ENCODE peak calls at places on chromosomes 1 and 21, in eight cellular contexts. H is COR-L47; G is left lung; P is activated CD8-positive, alpha-beta T cell treated with anti-CD3 and anti-CD28 coated beads, Interleukin-2, amount 10 ng/mL, durations not matched to agents 7 days and 5 days; Q is GM04504; T is stimulated activated CD8-positive, alpha-beta memory T cell treated with anti-CD3 and anti-CD28 coated beads, Interleukin-7, amount 100 ng/mL, for 1 hour; Z is neuronal stem cell; F is fibroblast of lung. S is an unnamed sample.

GRCh38 chr21:45330851-45331261 is 43.2 kb upstream of the POFUT2 start:
- DNase-seq in Q (no peak), F (no peak), G (no peak), T (no peak), Z (no peak), P (no peak), H (no peak), S (no peak)

GRCh38 chr1:43065191-43065590 is 106.5 kb upstream of the SLC2A1 start:
- DNase-seq in P (no peak), G (peak), H (no peak), T (no peak), F (no peak), Q (no peak), Z (no peak), S (no peak)

GRCh38 chr1:62295921-62296451 is 23.2 kb downstream of the KANK4 start:
- DNase-seq in Q (peak), G (no peak), P (no peak), F (peak), T (no peak), Z (no peak), H (no peak), S (no peak)

GRCh38 chr1:211632117-211632807 is 43.2 kb downstream of the NEK2 start:
- DNase-seq in T (no peak), G (no peak), Q (no peak), H (no peak), P (no peak), Z (no peak), F (peak), S (no peak)

GRCh38 chr1:50929376-50929958 is 30.6 kb downstream of the FAF1 start:
- DNase-seq in P (no peak), H (peak), F (peak), T (no peak), G (no peak), Z (no peak), Q (no peak), S (no peak)

GRCh38 chr1:237879195-237879594 is 11.5 kb downstream of the ZP4 start:
- DNase-seq in T (no peak), F (peak), P (no peak), H (no peak), Z (no peak), G (no peak), Q (no peak), S (no peak)

GRCh38 chr1:175678471-175678870 is 64.9 kb downstream of the TNR start:
- DNase-seq in G (no peak), Q (no peak), T (no peak), F (no peak), Z (no peak), P (no peak), H (no peak), S (no peak)

GRCh38 chr1:114009393-114009792 is 30.1 kb downstream of the OLFML3 start:
- DNase-seq in G (no peak), Z (no peak), P (no peak), Q (no peak), F (peak), T (no peak), H (no peak), S (no peak)

GRCh38 chr1:167057297-167057688 is 32.9 kb downstream of the GPA33 start:
- DNase-seq in G (no peak), H (peak), T (no peak), Q (no peak), P (peak), F (peak), Z (peak), S (no peak)